ENCODE peak calls at places on chromosomes 11 and 22, in six cellular contexts. D, N, I, H, U and K are unnamed samples.
A peak's percentile ranks its signal among the peaks of the same experiment; 100 is the strongest.

GRCh38 chr11:26993965-26994446 is at the start of gene FIBIN:
- DNase-seq in D (peak; percentile 82), N (no peak), I (no peak), H (no peak), U (no peak), K (peak; percentile 79)

GRCh38 chr22:49291169-49291568 is 536.5 kb downstream of the BRD1 start:
- DNase-seq in D (peak; percentile 76), N (no peak), I (peak; percentile 73), H (no peak), U (no peak), K (no peak)

GRCh38 chr11:7281083-7281482 is 29.4 kb downstream of the SYT9 start:
- DNase-seq in D (no peak), N (no peak), I (no peak), H (no peak), U (no peak), K (no peak)

GRCh38 chr11:75023446-75024067 is 34.8 kb downstream of the NEU3 start:
- DNase-seq in D (peak; percentile 70), N (no peak), I (no peak), H (no peak), U (no peak), K (no peak)

GRCh38 chr11:78564037-78564888 is 10.4 kb downstream of the NARS2 start:
- DNase-seq in D (no peak), N (peak; percentile 55), I (no peak), H (peak; percentile 27), U (peak; percentile 54), K (no peak)

GRCh38 chr11:12110714-12111481 is 508 bp downstream of the MICAL2 start:
- DNase-seq in D (no peak), N (peak; percentile 36), I (no peak), H (peak; percentile 59), U (no peak), K (peak; percentile 84)

GRCh38 chr11:113584371-113584770 is 109.2 kb upstream of the DRD2 start:
- DNase-seq in D (peak; percentile 44), N (no peak), I (no peak), H (no peak), U (no peak), K (no peak)

GRCh38 chr22:38243007-38243775 is 29.6 kb downstream of the TMEM184B start:
- DNase-seq in D (no peak), N (no peak), I (no peak), H (no peak), U (peak; percentile 70), K (no peak)

GRCh38 chr11:93059074-93059957 is 89.9 kb downstream of the MTNR1B start:
- DNase-seq in D (no peak), N (no peak), I (no peak), H (no peak), U (no peak), K (no peak)

GRCh38 chr11:112292785-112293407 is 32.2 kb upstream of the PLET1 start:
- DNase-seq in D (no peak), N (no peak), I (no peak), H (no peak), U (no peak), K (no peak)

GRCh38 chr22:31753005-31753633 is 700 bp upstream of the DEPDC5 start:
- DNase-seq in D (no peak), N (peak; percentile 10), I (no peak), H (peak; percentile 17), U (peak; percentile 48), K (no peak)

GRCh38 chr11:122755409-122755808 is 82.9 kb upstream of the CRTAM start:
- DNase-seq in D (no peak), N (no peak), I (no peak), H (no peak), U (no peak), K (no peak)

GRCh38 chr11:115247404-115247803 is 256.8 kb downstream of the CADM1 start:
- DNase-seq in D (no peak), N (no peak), I (no peak), H (no peak), U (no peak), K (no peak)